ENCODE peak calls at places on chromosome X, in ten cellular contexts. J is prostate gland, K is tibial nerve, D is keratinocyte, N is right atrium auricular region, T is astrocyte, Z is stomach, P is cardiac muscle cell, E is transverse colon, A is breast epithelium. L is an unnamed sample.

GRCh38 chrX:13059269-13059668 is 14.8 kb upstream of the FAM9C start:
- DNase-seq in J (no peak), K (no peak), D (no peak), N (no peak), T (no peak), Z (no peak), P (peak), E (no peak), A (no peak), L (no peak)

GRCh38 chrX:13791559-13791958 is 25.3 kb downstream of the GPM6B start:
- DNase-seq in J (peak), K (no peak), D (no peak), N (no peak), T (no peak), Z (no peak), P (no peak), E (no peak), A (no peak), L (no peak)

GRCh38 chrX:118698516-118699247 is 28.7 kb upstream of the IL13RA1 start:
- DNase-seq in J (no peak), K (no peak), D (peak), N (no peak), T (no peak), Z (no peak), P (no peak), E (no peak), A (no peak), L (no peak)

GRCh38 chrX:118727686-118728339 is 407 bp downstream of the IL13RA1 start:
- DNase-seq in J (peak), K (no peak), D (no peak), N (no peak), T (peak), Z (peak), P (peak), E (peak), A (no peak), L (peak)

GRCh38 chrX:30521440-30522182 is 56.0 kb downstream of the TASL start:
- DNase-seq in J (no peak), K (no peak), D (no peak), N (no peak), T (peak), Z (no peak), P (peak), E (no peak), A (no peak), L (no peak)

GRCh38 chrX:37348237-37349130 is 680 bp upstream of the PRRG1 start:
- DNase-seq in J (no peak), K (no peak), D (no peak), N (no peak), T (peak), Z (no peak), P (no peak), E (no peak), A (no peak), L (peak)

GRCh38 chrX:81110286-81110685 is 91.4 kb downstream of the HMGN5 start:
- DNase-seq in J (no peak), K (no peak), D (no peak), N (no peak), T (no peak), Z (no peak), P (no peak), E (no peak), A (no peak), L (no peak)

GRCh38 chrX:18545771-18546170 is 120.4 kb downstream of the CDKL5 start:
- DNase-seq in J (no peak), K (no peak), D (no peak), N (no peak), T (no peak), Z (no peak), P (no peak), E (no peak), A (no peak), L (no peak)

GRCh38 chrX:74383611-74384010 is 37.7 kb upstream of the SLC16A2 start:
- DNase-seq in J (peak), K (peak), D (no peak), N (no peak), T (peak), Z (peak), P (peak), E (peak), A (no peak), L (no peak)

GRCh38 chrX:11908371-11908770 is 150.3 kb downstream of the MSL3 start:
- DNase-seq in J (no peak), K (no peak), D (no peak), N (no peak), T (peak), Z (no peak), P (peak), E (no peak), A (no peak), L (no peak)

GRCh38 chrX:143664302-143664701 is 28.4 kb upstream of the SLITRK4 start:
- DNase-seq in J (no peak), K (no peak), D (no peak), N (no peak), T (no peak), Z (no peak), P (peak), E (no peak), A (no peak), L (no peak)

GRCh38 chrX:9765072-9765736 is 443 bp downstream of the GPR143 start:
- DNase-seq in J (no peak), K (no peak), D (no peak), N (no peak), T (no peak), Z (no peak), P (no peak), E (no peak), A (no peak), L (no peak)

GRCh38 chrX:114800719-114801118 is 216.7 kb downstream of the IL13RA2 start:
- DNase-seq in J (no peak), K (no peak), D (no peak), N (no peak), T (peak), Z (no peak), P (no peak), E (no peak), A (no peak), L (no peak)

GRCh38 chrX:114178126-114178525 is 405.8 kb upstream of the HTR2C start:
- DNase-seq in J (no peak), K (no peak), D (no peak), N (no peak), T (no peak), Z (no peak), P (no peak), E (no peak), A (no peak), L (no peak)

GRCh38 chrX:130098202-130098552 is 12.1 kb downstream of the ELF4 start:
- DNase-seq in J (no peak), K (no peak), D (no peak), N (no peak), T (no peak), Z (no peak), P (no peak), E (no peak), A (no peak), L (no peak)

DNA sequence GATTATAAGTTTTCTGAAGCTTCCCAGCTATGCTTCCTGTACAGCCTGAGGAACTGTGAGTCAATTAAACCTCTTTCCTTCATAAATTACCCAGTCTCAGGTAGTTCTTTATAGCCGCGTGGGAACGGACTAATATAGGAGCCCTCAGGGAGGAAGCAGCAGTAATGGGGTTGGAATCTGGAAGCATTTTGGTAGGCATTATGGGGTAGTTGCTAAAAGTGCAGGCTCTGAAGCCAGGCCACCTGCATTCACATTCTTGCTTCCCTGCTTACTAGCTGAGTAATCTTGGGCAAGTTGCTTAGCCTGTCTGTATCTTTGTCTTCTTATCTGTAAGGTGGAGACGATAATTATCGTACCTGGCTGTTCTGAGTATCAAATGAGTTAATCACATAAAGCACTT is 137.9 kb upstream of the NHS start:
- DNase-seq in J (no peak), K (no peak), D (no peak), N (no peak), T (no peak), Z (no peak), P (no peak), E (no peak), A (no peak), L (no peak)
- TF ChIP-seq CTCF in J (no peak), K (no peak), D (no peak), N (no peak), T (no peak), Z (no peak), P (no peak), E (no peak), A (no peak), L (no peak)

DNA sequence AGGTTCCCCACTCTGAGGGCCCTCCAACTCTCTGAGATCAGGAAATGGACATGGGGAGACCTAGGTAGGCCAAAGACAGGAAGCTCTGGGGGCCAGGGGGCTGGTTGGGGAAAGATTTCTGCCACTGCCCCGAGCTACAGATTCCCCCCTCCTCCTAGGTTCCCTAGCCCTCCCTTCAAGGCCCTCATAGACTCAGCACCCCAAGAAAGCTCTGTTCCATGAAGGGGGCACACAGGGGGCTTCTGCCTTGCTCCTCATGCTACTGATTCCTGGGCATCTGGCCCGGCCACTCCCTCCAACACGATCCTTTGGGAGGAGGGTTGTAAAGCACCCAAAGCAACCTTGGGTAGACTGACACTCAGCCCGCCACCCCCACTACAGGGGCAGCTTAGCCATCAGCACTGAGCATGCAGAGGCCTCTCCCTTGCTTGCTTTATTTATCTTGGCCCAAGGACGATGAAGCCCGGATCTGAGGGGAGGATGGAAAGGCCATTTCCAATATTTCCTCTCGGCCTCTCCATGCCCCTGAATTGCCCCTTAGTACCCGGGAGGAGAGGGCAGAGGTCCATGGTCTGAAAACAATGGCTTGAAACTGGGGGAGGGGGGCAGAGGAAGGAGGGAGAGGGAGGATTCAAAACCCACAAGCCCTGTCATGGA is 146.7 kb downstream of the PJA1 start:
- DNase-seq in J (no peak), K (no peak), D (no peak), N (no peak), T (no peak), Z (no peak), P (no peak), E (no peak), A (no peak), L (no peak)
- H3K27ac ChIP-seq in J (no peak), K (no peak), D (no peak), N (no peak), T (no peak), Z (no peak), P (no peak), E (no peak), A (no peak), L (no peak)

GRCh38 chrX:40168183-40169015 is 70.6 kb upstream of the BCOR start:
- DNase-seq in J (no peak), K (no peak), D (no peak), N (no peak), T (no peak), Z (no peak), P (no peak), E (no peak), A (no peak), L (no peak)

GRCh38 chrX:40170830-40171512 is 73.2 kb upstream of the BCOR start:
- DNase-seq in J (no peak), K (no peak), D (no peak), N (no peak), T (no peak), Z (no peak), P (peak), E (no peak), A (no peak), L (no peak)

GRCh38 chrX:40167240-40168182 is 69.8 kb upstream of the BCOR start:
- DNase-seq in J (no peak), K (no peak), D (no peak), N (no peak), T (no peak), Z (no peak), P (peak), E (peak), A (no peak), L (peak)

GRCh38 chrX:40171513-40172168 is 73.9 kb upstream of the BCOR start:
- DNase-seq in J (no peak), K (no peak), D (no peak), N (no peak), T (peak), Z (no peak), P (peak), E (no peak), A (no peak), L (peak)

GRCh38 chrX:40169193-40170086 is 71.7 kb upstream of the BCOR start:
- DNase-seq in J (peak), K (no peak), D (no peak), N (no peak), T (peak), Z (peak), P (peak), E (peak), A (no peak), L (peak)
- TF ChIP-seq CTCF in J (no peak), K (peak), D (no peak), N (no peak), T (peak), Z (no peak), P (peak), E (peak), A (no peak), L (no peak)

GRCh38 chrX:132807411-132808030 is 150.9 kb downstream of the HS6ST2 start:
- DNase-seq in J (no peak), K (no peak), D (no peak), N (no peak), T (no peak), Z (no peak), P (no peak), E (no peak), A (no peak), L (no peak)
- H3K27ac ChIP-seq in J (no peak), K (no peak), D (no peak), N (no peak), T (no peak), Z (no peak), P (no peak), E (no peak), A (no peak), L (no peak)

GRCh38 chrX:101078716-101079115 is at the start of gene TMEM35A:
- DNase-seq in J (no peak), K (no peak), D (no peak), N (no peak), T (no peak), Z (no peak), P (peak), E (peak), A (no peak), L (no peak)

GRCh38 chrX:101079736-101080135 is 1.1 kb downstream of the TMEM35A start:
- DNase-seq in J (no peak), K (no peak), D (no peak), N (no peak), T (no peak), Z (no peak), P (peak), E (no peak), A (no peak), L (no peak)

GRCh38 chrX:101081257-101081656 is 2.6 kb downstream of the TMEM35A start:
- DNase-seq in J (no peak), K (no peak), D (no peak), N (no peak), T (no peak), Z (no peak), P (no peak), E (no peak), A (no peak), L (no peak)

GRCh38 chrX:101079223-101079622 is 544 bp downstream of the TMEM35A start:
- DNase-seq in J (no peak), K (no peak), D (no peak), N (no peak), T (no peak), Z (no peak), P (no peak), E (no peak), A (no peak), L (no peak)

GRCh38 chrX:101080326-101080725 is 1.6 kb downstream of the TMEM35A start:
- DNase-seq in J (no peak), K (no peak), D (no peak), N (no peak), T (no peak), Z (no peak), P (no peak), E (no peak), A (no peak), L (no peak)
- TF ChIP-seq CTCF in J (no peak), K (no peak), D (no peak), N (no peak), T (no peak), Z (no peak), P (no peak), E (no peak), A (no peak), L (no peak)

GRCh38 chrX:24023972-24024664 is 2.9 kb downstream of the KLHL15 start:
- DNase-seq in J (no peak), K (peak), D (no peak), N (no peak), T (no peak), Z (no peak), P (peak), E (no peak), A (no peak), L (no peak)
- H3K27ac ChIP-seq in J (peak), K (peak), D (peak), N (peak), T (peak), Z (peak), P (peak), E (peak), A (peak), L (peak)

GRCh38 chrX:116198810-116199209 is 28.3 kb downstream of the AGTR2 start:
- DNase-seq in J (no peak), K (no peak), D (no peak), N (no peak), T (no peak), Z (no peak), P (no peak), E (no peak), A (no peak), L (no peak)
- TF ChIP-seq CTCF in J (no peak), K (no peak), D (peak), N (no peak), T (no peak), Z (no peak), P (no peak), E (no peak), A (no peak), L (no peak)